ENCODE peak calls at places on chromosomes 16 and 17, in four cellular contexts. O, F, S and J are unnamed samples.

GRCh38 chr17:1109606-1110523 is 69.9 kb downstream of the ABR start:
- DNase-seq in O (no peak), F (no peak), S (peak), J (no peak)

GRCh38 chr17:48723555-48724239 is 712 bp downstream of the PRAC2 start:
- DNase-seq in O (no peak), F (no peak), S (no peak), J (no peak)

GRCh38 chr17:49676276-49676868 is 1.5 kb downstream of the SPOP start:
- DNase-seq in O (peak), F (no peak), S (no peak), J (peak)

GRCh38 chr17:66834426-66834918 is 445 bp upstream of the CACNG5 start:
- DNase-seq in O (no peak), F (no peak), S (no peak), J (no peak)

GRCh38 chr16:3400779-3401688 is at the start of the genes ZNF174 and ZSCAN32:
- DNase-seq in O (peak), F (peak), S (peak), J (peak)

GRCh38 chr17:19753049-19753444 is 4.9 kb upstream of the ALDH3A1 start:
- DNase-seq in O (no peak), F (peak), S (no peak), J (no peak)

GRCh38 chr17:47629826-47630225 is 19.9 kb upstream of the KPNB1 start:
- DNase-seq in O (no peak), F (no peak), S (no peak), J (no peak)

GRCh38 chr17:45246861-45247428 is 14.9 kb downstream of the SPATA32 start:
- DNase-seq in O (no peak), F (no peak), S (no peak), J (no peak)

GRCh38 chr16:58329147-58329546 is 34.3 kb upstream of the PRSS54 start:
- DNase-seq in O (no peak), F (no peak), S (no peak), J (no peak)

GRCh38 chr17:80449930-80450576 is 26.4 kb downstream of the NPTX1 start:
- DNase-seq in O (no peak), F (no peak), S (no peak), J (no peak)

GRCh38 chr17:81707725-81708646 is 4.1 kb upstream of the SLC25A10 start:
- DNase-seq in O (no peak), F (no peak), S (no peak), J (no peak)

GRCh38 chr16:47734987-47735594 is 274.0 kb downstream of the PHKB start:
- DNase-seq in O (no peak), F (no peak), S (no peak), J (no peak)

GRCh38 chr17:75524269-75524970 is 1.1 kb upstream of the LLGL2 start:
- DNase-seq in O (no peak), F (no peak), S (no peak), J (no peak)

GRCh38 chr16:9176547-9177418 is 85.3 kb downstream of the HAPSTR1 start:
- DNase-seq in O (no peak), F (no peak), S (no peak), J (no peak)